ENCODE peak calls at places on chromosomes 2 and 18, in ten cellular contexts. U is A549; B is NCI-H2081; V is substantia nigra; K is HEK293T; P is HFFc6; G is CD4-positive, CD25-positive, alpha-beta regulatory T cell; S is GM23338; N is nephron progenitor cell; C is T-helper 1 cell. D is an unnamed sample.

GRCh38 chr18:8548186-8548585 is 61.1 kb upstream of the RAB12 start:
- DNase-seq in U (no peak), B (no peak), V (no peak), K (no peak), P (no peak), G (no peak), S (no peak), N (no peak), C (no peak), D (no peak)

GRCh38 chr2:58042486-58042970 is 4.1 kb upstream of the VRK2 start:
- DNase-seq in U (peak; percentile 92), B (peak; percentile 83), V (no peak), K (no peak), P (peak; percentile 92), G (no peak), S (no peak), N (no peak), C (no peak), D (no peak)

GRCh38 chr18:63207154-63207790 is 112.3 kb downstream of the BCL2 start:
- DNase-seq in U (no peak), B (peak; percentile 82), V (no peak), K (no peak), P (no peak), G (no peak), S (no peak), N (no peak), C (no peak), D (no peak)

GRCh38 chr2:240774856-240775255 is 45.2 kb downstream of the KIF1A start:
- DNase-seq in U (no peak), B (no peak), V (no peak), K (no peak), P (no peak), G (no peak), S (no peak), N (no peak), C (no peak), D (no peak)

GRCh38 chr2:10448646-10449480 is 736 bp upstream of the ODC1 start:
- DNase-seq in U (peak; percentile 90), B (peak; percentile 97), V (no peak), K (peak; percentile 23), P (peak; percentile 79), G (peak; percentile 87), S (peak; percentile 91), N (peak; percentile 93), C (peak; percentile 90), D (peak; percentile 91)

GRCh38 chr2:7792031-7792651 is 874.9 kb downstream of the RNF144A start:
- DNase-seq in U (no peak), B (peak; percentile 99), V (no peak), K (no peak), P (no peak), G (no peak), S (no peak), N (no peak), C (no peak), D (no peak)

GRCh38 chr2:96123290-96123689 is 6.9 kb upstream of the ADRA2B start:
- DNase-seq in U (no peak), B (no peak), V (no peak), K (no peak), P (no peak), G (no peak), S (no peak), N (no peak), C (no peak), D (no peak)

GRCh38 chr18:48948112-48949050 is 2.4 kb downstream of the SMAD7 start:
- DNase-seq in U (no peak), B (peak; percentile 56), V (peak; percentile 46), K (peak; percentile 57), P (peak; percentile 74), G (peak; percentile 30), S (peak; percentile 69), N (peak; percentile 75), C (peak; percentile 20), D (no peak)

GRCh38 chr18:58004317-58004716 is 39.7 kb upstream of the NEDD4L start:
- DNase-seq in U (peak; percentile 22), B (no peak), V (no peak), K (no peak), P (peak; percentile 73), G (no peak), S (no peak), N (no peak), C (no peak), D (no peak)

GRCh38 chr2:27282892-27283291 is 663 bp downstream of the TRIM54 start:
- DNase-seq in U (peak; percentile 31), B (no peak), V (no peak), K (no peak), P (no peak), G (no peak), S (no peak), N (no peak), C (no peak), D (no peak)

GRCh38 chr2:71154798-71155197 is 24.4 kb downstream of the MPHOSPH10 start:
- DNase-seq in U (peak; percentile 73), B (no peak), V (no peak), K (peak; percentile 35), P (no peak), G (no peak), S (peak; percentile 57), N (no peak), C (no peak), D (no peak)

GRCh38 chr2:191318729-191319078 is 73.5 kb downstream of the MYO1B start:
- DNase-seq in U (peak; percentile 75), B (no peak), V (no peak), K (peak; percentile 47), P (peak; percentile 69), G (no peak), S (peak; percentile 66), N (peak; percentile 32), C (no peak), D (no peak)